ENCODE peak calls at places on chromosomes 16 and 17, in six cellular contexts. G is H1; H is lower leg skin; J is activated naive CD8-positive, alpha-beta T cell treated with anti-CD3 and anti-CD28 coated beads, Interleukin-2, amount 50 U/mL, for 24 hours; Q is MM.1S; A is stomach. U is an unnamed sample.

GRCh38 chr16:68069511-68070248 is 15.5 kb upstream of the NFATC3 start:
- DNase-seq in H (no peak), Q (no peak), J (no peak), G (peak), A (no peak), U (peak)

GRCh38 chr16:67847064-67847861 is at the start of gene CENPT:
- DNase-seq in A (peak), G (peak), J (no peak), Q (peak), H (no peak), U (peak)

GRCh38 chr17:1271020-1271423 is 778 bp downstream of the BHLHA9 start:
- DNase-seq in G (peak), A (no peak), J (no peak), H (no peak), Q (no peak), U (no peak)

GRCh38 chr16:71526111-71526998 is at the start of gene CHST4:
- DNase-seq in J (peak), A (no peak), Q (no peak), H (no peak), G (peak), U (no peak)

GRCh38 chr16:2795714-2796143 is 2.5 kb upstream of the PRSS41 start:
- DNase-seq in J (no peak), H (no peak), A (no peak), G (no peak), Q (no peak), U (no peak)

GRCh38 chr17:57856792-57857620 is 7.2 kb upstream of the MRPS23 start:
- DNase-seq in G (no peak), H (no peak), J (no peak), Q (no peak), A (no peak), U (peak)

GRCh38 chr16:3195975-3196374 is 8.0 kb downstream of the OR1F1 start:
- DNase-seq in A (no peak), J (no peak), G (no peak), Q (no peak), H (no peak), U (no peak)

GRCh38 chr16:12539185-12539929 is 264.3 kb downstream of the CPPED1 start:
- DNase-seq in J (peak), Q (no peak), A (no peak), G (no peak), H (no peak), U (peak)

GRCh38 chr16:86668136-86668535 is 89.8 kb downstream of the FOXL1 start:
- DNase-seq in Q (no peak), G (no peak), H (no peak), J (no peak), A (no peak), U (no peak)

GRCh38 chr17:43356999-43357398 is 41.8 kb upstream of the ARL4D start:
- DNase-seq in H (no peak), G (no peak), Q (no peak), J (no peak), A (no peak), U (no peak)

GRCh38 chr17:79046501-79047280 is 22.7 kb downstream of the C1QTNF1 start:
- DNase-seq in J (no peak), A (no peak), G (no peak), Q (no peak), H (no peak), U (no peak)